ENCODE peak calls at places on chromosomes 2 and 18, in six cellular contexts. One of them, this sample, is unnamed.

GRCh38 chr2:47905454-47906260 is 641 bp downstream of the FBXO11 start:
- DNase-seq in IMR-90: peak
- DNase-seq in erythroblast: peak
- DNase-seq in body of pancreas: peak
- DNase-seq in heart left ventricle: peak
- DNase-seq in H54: no peak
- DNase-seq in this sample: peak

GRCh38 chr18:35247412-35248249 is 6.8 kb downstream of the ZNF397 start:
- DNase-seq in heart left ventricle: no peak
- DNase-seq in IMR-90: no peak
- DNase-seq in H54: no peak
- DNase-seq in body of pancreas: no peak
- DNase-seq in erythroblast: no peak
- DNase-seq in this sample: no peak

GRCh38 chr2:132404056-132404455 is 12.5 kb upstream of the GPR39 start:
- DNase-seq in H54: no peak
- DNase-seq in IMR-90: no peak
- DNase-seq in body of pancreas: no peak
- DNase-seq in heart left ventricle: no peak
- DNase-seq in erythroblast: no peak
- DNase-seq in this sample: no peak

GRCh38 chr2:38836801-38837200 is 38.9 kb downstream of the DHX57 start:
- DNase-seq in body of pancreas: no peak
- DNase-seq in H54: no peak
- DNase-seq in IMR-90: peak
- DNase-seq in erythroblast: no peak
- DNase-seq in heart left ventricle: no peak
- DNase-seq in this sample: no peak

GRCh38 chr2:43370705-43371104 is 144.3 kb upstream of the ZFP36L2 start:
- DNase-seq in body of pancreas: no peak
- DNase-seq in erythroblast: no peak
- DNase-seq in heart left ventricle: no peak
- DNase-seq in IMR-90: no peak
- DNase-seq in H54: no peak
- DNase-seq in this sample: no peak

GRCh38 chr2:8110716-8111115 is 571.1 kb upstream of the ID2 start:
- DNase-seq in body of pancreas: no peak
- DNase-seq in heart left ventricle: no peak
- DNase-seq in erythroblast: no peak
- DNase-seq in H54: no peak
- DNase-seq in IMR-90: no peak
- DNase-seq in this sample: no peak

GRCh38 chr2:53670351-53670750 is 97.3 kb upstream of the CHAC2 start:
- DNase-seq in body of pancreas: no peak
- DNase-seq in IMR-90: peak
- DNase-seq in heart left ventricle: no peak
- DNase-seq in erythroblast: peak
- DNase-seq in H54: no peak
- DNase-seq in this sample: no peak

GRCh38 chr2:139876964-139877363 is 1096.8 kb upstream of the NXPH2 start:
- DNase-seq in H54: no peak
- DNase-seq in erythroblast: no peak
- DNase-seq in IMR-90: no peak
- DNase-seq in body of pancreas: no peak
- DNase-seq in heart left ventricle: no peak
- DNase-seq in this sample: no peak

GRCh38 chr18:43916984-43917383 is 639.7 kb upstream of the SYT4 start:
- DNase-seq in H54: no peak
- DNase-seq in IMR-90: no peak
- DNase-seq in body of pancreas: no peak
- DNase-seq in heart left ventricle: no peak
- DNase-seq in erythroblast: no peak
- DNase-seq in this sample: no peak

GRCh38 chr18:54672846-54673475 is 81.9 kb downstream of the DYNAP start:
- DNase-seq in body of pancreas: no peak
- DNase-seq in erythroblast: no peak
- DNase-seq in IMR-90: no peak
- DNase-seq in H54: no peak
- DNase-seq in heart left ventricle: no peak
- DNase-seq in this sample: no peak

GRCh38 chr2:119293254-119293653 is 69.6 kb downstream of the STEAP3 start:
- DNase-seq in IMR-90: peak
- DNase-seq in H54: no peak
- DNase-seq in body of pancreas: no peak
- DNase-seq in erythroblast: no peak
- DNase-seq in heart left ventricle: no peak
- DNase-seq in this sample: no peak

GRCh38 chr2:119005081-119005480 is 63.1 kb downstream of the MARCO start:
- DNase-seq in heart left ventricle: no peak
- DNase-seq in body of pancreas: no peak
- DNase-seq in erythroblast: no peak
- DNase-seq in H54: no peak
- DNase-seq in IMR-90: no peak
- DNase-seq in this sample: no peak

GRCh38 chr2:19073522-19073921 is 284.9 kb downstream of the OSR1 start:
- DNase-seq in erythroblast: no peak
- DNase-seq in IMR-90: peak
- DNase-seq in heart left ventricle: no peak
- DNase-seq in body of pancreas: no peak
- DNase-seq in H54: peak
- DNase-seq in this sample: no peak

GRCh38 chr2:185208261-185208660 is 530.3 kb upstream of the FSIP2 start:
- DNase-seq in H54: no peak
- DNase-seq in erythroblast: peak
- DNase-seq in IMR-90: no peak
- DNase-seq in heart left ventricle: no peak
- DNase-seq in body of pancreas: peak
- DNase-seq in this sample: no peak

GRCh38 chr2:64595397-64596160 is 58.1 kb downstream of the SERTAD2 start:
- DNase-seq in body of pancreas: no peak
- DNase-seq in H54: no peak
- DNase-seq in heart left ventricle: no peak
- DNase-seq in IMR-90: peak
- DNase-seq in erythroblast: peak
- DNase-seq in this sample: no peak

GRCh38 chr18:31565782-31566512 is 25.7 kb upstream of the TTR start:
- DNase-seq in heart left ventricle: no peak
- DNase-seq in H54: no peak
- DNase-seq in body of pancreas: no peak
- DNase-seq in erythroblast: no peak
- DNase-seq in IMR-90: no peak
- DNase-seq in this sample: no peak

GRCh38 chr2:25323042-25323514 is 18.6 kb downstream of the DNMT3A start:
- DNase-seq in body of pancreas: no peak
- DNase-seq in heart left ventricle: no peak
- DNase-seq in erythroblast: no peak
- DNase-seq in H54: no peak
- DNase-seq in IMR-90: peak
- DNase-seq in this sample: no peak

GRCh38 chr2:38168710-38169480 is 92.9 kb upstream of the CYP1B1 start:
- DNase-seq in H54: no peak
- DNase-seq in erythroblast: no peak
- DNase-seq in IMR-90: peak
- DNase-seq in heart left ventricle: no peak
- DNase-seq in body of pancreas: no peak
- DNase-seq in this sample: no peak

GRCh38 chr2:188303363-188304031 is 11.8 kb downstream of the GULP1 start:
- DNase-seq in IMR-90: peak
- DNase-seq in heart left ventricle: no peak
- DNase-seq in H54: peak
- DNase-seq in body of pancreas: no peak
- DNase-seq in erythroblast: no peak
- DNase-seq in this sample: no peak

GRCh38 chr2:61726456-61727209 is 127.2 kb downstream of the FAM161A start:
- DNase-seq in H54: no peak
- DNase-seq in body of pancreas: no peak
- DNase-seq in IMR-90: peak
- DNase-seq in heart left ventricle: no peak
- DNase-seq in erythroblast: peak
- DNase-seq in this sample: no peak

GRCh38 chr18:77899972-77900754 is 650.5 kb downstream of the GALR1 start:
- DNase-seq in erythroblast: peak
- DNase-seq in IMR-90: no peak
- DNase-seq in heart left ventricle: peak
- DNase-seq in H54: peak
- DNase-seq in body of pancreas: peak
- DNase-seq in this sample: peak

GRCh38 chr2:33583194-33583938 is 15.7 kb downstream of the FAM98A start:
- DNase-seq in heart left ventricle: no peak
- DNase-seq in body of pancreas: peak
- DNase-seq in IMR-90: peak
- DNase-seq in erythroblast: peak
- DNase-seq in H54: no peak
- DNase-seq in this sample: no peak

GRCh38 chr18:41604964-41605363 is 350.1 kb upstream of the PIK3C3 start:
- DNase-seq in heart left ventricle: peak
- DNase-seq in erythroblast: no peak
- DNase-seq in IMR-90: no peak
- DNase-seq in body of pancreas: no peak
- DNase-seq in H54: no peak
- DNase-seq in this sample: no peak

GRCh38 chr2:188512456-188512855 is 220.8 kb downstream of the GULP1 start:
- DNase-seq in H54: no peak
- DNase-seq in erythroblast: peak
- DNase-seq in body of pancreas: no peak
- DNase-seq in heart left ventricle: no peak
- DNase-seq in IMR-90: peak
- DNase-seq in this sample: no peak

GRCh38 chr2:222058830-222059229 is 240.0 kb downstream of the PAX3 start:
- DNase-seq in H54: no peak
- DNase-seq in body of pancreas: no peak
- DNase-seq in heart left ventricle: no peak
- DNase-seq in erythroblast: no peak
- DNase-seq in IMR-90: no peak
- DNase-seq in this sample: no peak

GRCh38 chr2:208496129-208496528 is 89.5 kb downstream of the PTH2R start:
- DNase-seq in body of pancreas: no peak
- DNase-seq in IMR-90: no peak
- DNase-seq in H54: no peak
- DNase-seq in heart left ventricle: no peak
- DNase-seq in erythroblast: no peak
- DNase-seq in this sample: no peak

GRCh38 chr2:233062447-233062842 is 2.3 kb downstream of the INPP5D start:
- DNase-seq in erythroblast: peak
- DNase-seq in H54: no peak
- DNase-seq in body of pancreas: no peak
- DNase-seq in heart left ventricle: no peak
- DNase-seq in IMR-90: no peak
- DNase-seq in this sample: peak

DNA sequence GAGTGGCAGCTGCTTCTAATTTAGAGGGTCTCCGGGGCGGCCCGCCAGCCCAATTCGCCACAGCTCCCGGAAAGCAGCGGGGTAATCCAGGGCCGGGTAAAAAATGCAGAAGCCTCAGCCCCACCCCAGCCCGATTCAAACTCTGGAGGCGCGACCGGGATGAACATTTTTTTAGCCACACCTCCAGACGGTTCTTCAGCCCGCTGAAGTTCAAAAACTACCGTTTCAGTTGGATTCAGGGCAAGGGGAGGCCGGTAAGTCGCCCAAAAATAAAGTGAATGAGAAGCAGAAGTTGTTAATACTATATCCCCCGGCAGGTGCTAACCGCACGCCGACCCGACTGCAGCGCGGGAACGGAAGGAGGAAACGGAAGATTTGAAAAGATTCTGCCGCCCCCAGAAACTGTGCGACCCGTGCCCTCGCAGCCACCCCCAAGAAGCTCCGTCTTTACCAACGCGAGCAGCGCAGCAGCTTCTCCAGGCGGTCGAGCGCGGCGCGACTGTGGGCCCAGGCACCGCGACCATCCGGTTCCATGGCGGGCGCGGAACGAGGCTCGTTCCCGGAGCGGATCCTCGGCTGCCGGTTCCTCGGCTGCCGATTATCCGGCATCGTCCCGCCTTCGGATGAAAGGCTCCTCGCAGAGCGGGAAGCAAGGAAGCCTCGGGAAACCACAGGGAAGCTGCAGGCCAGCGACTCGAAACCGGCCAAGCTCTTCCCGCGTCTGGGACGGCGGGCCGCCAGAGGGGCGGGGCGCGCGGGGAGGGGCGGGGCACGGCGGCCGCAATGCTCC is at the start of gene BARD1:
- DNase-seq in H54: peak
- DNase-seq in IMR-90: peak
- DNase-seq in body of pancreas: peak
- DNase-seq in erythroblast: peak
- DNase-seq in heart left ventricle: peak
- DNase-seq in this sample: peak
- TF ChIP-seq POLR2A in H54: peak
- TF ChIP-seq POLR2A in IMR-90: no peak
- TF ChIP-seq POLR2A in body of pancreas: peak
- TF ChIP-seq POLR2A in erythroblast: no peak
- TF ChIP-seq POLR2A in heart left ventricle: no peak
- TF ChIP-seq POLR2A in this sample: no peak

GRCh38 chr2:105797298-105797819 is 52.6 kb downstream of the NCK2 start:
- DNase-seq in H54: no peak
- DNase-seq in erythroblast: peak
- DNase-seq in IMR-90: peak
- DNase-seq in body of pancreas: no peak
- DNase-seq in heart left ventricle: no peak
- DNase-seq in this sample: no peak
- TF ChIP-seq POLR2A in H54: no peak
- TF ChIP-seq POLR2A in erythroblast: no peak
- TF ChIP-seq POLR2A in IMR-90: no peak
- TF ChIP-seq POLR2A in body of pancreas: no peak
- TF ChIP-seq POLR2A in heart left ventricle: no peak
- TF ChIP-seq POLR2A in this sample: no peak

DNA sequence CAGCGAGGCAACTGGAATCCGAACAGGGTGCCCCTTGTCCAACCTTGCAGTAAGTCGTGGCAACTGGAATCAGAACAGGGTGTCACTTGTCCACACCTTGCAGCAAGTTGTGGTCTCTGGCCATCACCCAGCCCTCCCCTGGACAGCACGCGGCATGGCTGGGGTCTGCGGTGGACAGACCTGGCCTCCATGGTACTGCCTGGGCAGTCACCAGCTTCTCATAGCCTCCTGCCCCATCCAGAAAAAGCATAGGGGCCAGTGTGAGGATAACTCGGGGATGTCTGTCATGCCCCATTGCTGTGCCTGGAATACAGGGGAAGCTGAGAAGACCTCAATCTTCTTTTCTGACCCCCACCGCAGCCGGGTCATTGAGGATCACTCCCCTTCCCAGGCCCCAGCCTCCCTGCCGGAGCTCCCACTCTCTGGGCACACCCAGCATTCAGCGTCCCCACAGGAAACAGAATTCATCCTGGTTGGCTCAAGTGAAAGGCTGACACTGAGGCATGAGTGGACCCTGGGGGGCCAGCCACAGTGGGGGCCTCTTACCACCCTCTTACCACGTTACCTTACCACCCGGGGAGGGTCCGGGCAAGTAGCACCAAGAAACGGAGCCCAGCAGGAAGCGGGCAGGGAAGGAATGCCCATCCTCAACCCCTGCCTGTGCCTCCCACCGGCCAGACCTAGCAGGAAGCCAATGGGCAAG is 68.0 kb upstream of the RAB6C start:
- DNase-seq in erythroblast: no peak
- DNase-seq in IMR-90: no peak
- DNase-seq in body of pancreas: no peak
- DNase-seq in heart left ventricle: no peak
- DNase-seq in H54: no peak
- DNase-seq in this sample: no peak
- TF ChIP-seq POLR2A in erythroblast: no peak
- TF ChIP-seq POLR2A in IMR-90: no peak
- TF ChIP-seq POLR2A in body of pancreas: no peak
- TF ChIP-seq POLR2A in heart left ventricle: no peak
- TF ChIP-seq POLR2A in H54: no peak
- TF ChIP-seq POLR2A in this sample: no peak

GRCh38 chr2:169683425-169684134 is 10.6 kb downstream of the CFAP210 start:
- DNase-seq in IMR-90: no peak
- DNase-seq in body of pancreas: no peak
- DNase-seq in H54: no peak
- DNase-seq in erythroblast: no peak
- DNase-seq in heart left ventricle: no peak
- DNase-seq in this sample: no peak
- TF ChIP-seq POLR2A in IMR-90: no peak
- TF ChIP-seq POLR2A in body of pancreas: no peak
- TF ChIP-seq POLR2A in H54: no peak
- TF ChIP-seq POLR2A in erythroblast: no peak
- TF ChIP-seq POLR2A in heart left ventricle: no peak
- TF ChIP-seq POLR2A in this sample: no peak

This sample was measured in spleen.